ENCODE peak calls at places on chromosomes 3 and 15, in six cellular contexts. Q is cardiac muscle cell, X is thoracic aorta, B is keratinocyte, A is neural progenitor cell, U is colonic mucosa. D is an unnamed sample.

GRCh38 chr3:150599611-150600297 is 3.4 kb upstream of the SELENOT start:
- DNase-seq in Q (peak; percentile 24), X (no peak), B (peak; percentile 80), A (no peak), U (no peak), D (no peak)

GRCh38 chr3:168047190-168047795 is 48.4 kb downstream of the GOLIM4 start:
- DNase-seq in Q (peak; percentile 88), X (no peak), B (peak; percentile 13), A (peak; percentile 70), U (no peak), D (no peak)

GRCh38 chr3:192816274-192816853 is 89.0 kb upstream of the FGF12 start:
- DNase-seq in Q (peak; percentile 74), X (no peak), B (no peak), A (peak; percentile 55), U (no peak), D (no peak)

GRCh38 chr3:78026429-78026828 is 986.5 kb downstream of the ROBO2 start:
- DNase-seq in Q (no peak), X (no peak), B (no peak), A (no peak), U (no peak), D (no peak)

GRCh38 chr3:36060950-36061349 is 319.4 kb upstream of the STAC start:
- DNase-seq in Q (no peak), X (no peak), B (no peak), A (no peak), U (no peak), D (no peak)

GRCh38 chr3:104359546-104359945 is 1007.2 kb upstream of the ALCAM start:
- DNase-seq in Q (peak; percentile 74), X (no peak), B (no peak), A (no peak), U (no peak), D (no peak)

GRCh38 chr3:115227046-115227445 is 80.0 kb upstream of the ZBTB20 start:
- DNase-seq in Q (no peak), X (no peak), B (no peak), A (no peak), U (no peak), D (no peak)

GRCh38 chr3:79019924-79020173 is 747.9 kb downstream of the ROBO1 start:
- DNase-seq in Q (no peak), X (no peak), B (no peak), A (no peak), U (no peak), D (no peak)

GRCh38 chr3:117719316-117719926 is 1009.8 kb downstream of the TUSC7 start:
- DNase-seq in Q (peak; percentile 37), X (no peak), B (no peak), A (peak; percentile 41), U (no peak), D (no peak)

GRCh38 chr15:77144028-77144427 is 73.1 kb upstream of the TSPAN3 start:
- DNase-seq in Q (peak; percentile 78), X (no peak), B (no peak), A (no peak), U (no peak), D (no peak)

GRCh38 chr3:149393355-149394165 is 16.1 kb upstream of the TM4SF1 start:
- DNase-seq in Q (peak; percentile 86), X (no peak), B (no peak), A (peak; percentile 82), U (peak; percentile 75), D (peak; percentile 83)

GRCh38 chr15:33132722-33133345 is 61.7 kb downstream of the FMN1 start:
- DNase-seq in Q (peak; percentile 75), X (no peak), B (peak; percentile 90), A (peak; percentile 64), U (peak; percentile 63), D (no peak)

GRCh38 chr3:132660745-132661067 is 577 bp downstream of the UBA5 start:
- DNase-seq in Q (no peak), X (no peak), B (no peak), A (no peak), U (peak; percentile 23), D (no peak)

GRCh38 chr15:85587707-85588441 is 206.9 kb downstream of the KLHL25 start:
- DNase-seq in Q (peak; percentile 63), X (no peak), B (peak; percentile 66), A (no peak), U (no peak), D (peak; percentile 68)

GRCh38 chr15:85582719-85583089 is 202.3 kb downstream of the AKAP13 start:
- DNase-seq in Q (peak; percentile 82), X (no peak), B (no peak), A (no peak), U (peak; percentile 68), D (peak; percentile 60)

GRCh38 chr15:85582076-85582718 is 201.8 kb downstream of the AKAP13 start:
- DNase-seq in Q (peak; percentile 85), X (no peak), B (no peak), A (no peak), U (peak; percentile 62), D (peak; percentile 31)

GRCh38 chr15:85583404-85584390 is 203.3 kb downstream of the AKAP13 start:
- DNase-seq in Q (peak; percentile 82), X (no peak), B (peak; percentile 15), A (peak; percentile 38), U (peak; percentile 56), D (peak; percentile 70)

DNA sequence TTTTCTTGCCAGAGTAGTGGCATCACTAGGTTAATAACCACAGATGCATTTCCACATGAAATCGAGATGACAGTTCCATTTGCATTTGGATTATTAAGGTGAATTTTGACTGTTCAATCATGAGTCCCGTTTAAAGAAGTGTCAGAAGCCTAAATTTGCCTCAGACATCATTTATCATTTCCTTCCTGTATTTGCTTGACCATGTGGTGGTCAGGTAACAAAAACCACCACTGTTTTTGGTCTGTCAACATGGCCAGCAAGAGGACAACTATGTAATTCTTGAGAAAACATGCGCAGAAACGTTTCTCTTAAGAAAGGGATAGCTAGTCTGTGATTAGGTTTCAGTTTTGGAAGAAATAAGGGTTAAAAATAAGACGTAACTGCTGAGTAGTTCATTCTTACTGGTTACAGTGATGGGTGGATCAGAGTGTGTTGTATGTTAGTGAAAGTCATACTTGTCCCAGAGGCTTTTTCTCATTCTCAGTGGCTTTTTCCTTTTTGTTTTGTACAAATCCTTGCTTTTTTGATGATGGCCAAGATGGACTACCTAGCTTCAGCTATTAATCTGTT is 204.5 kb downstream of the AKAP13 start:
- DNase-seq in Q (no peak), X (no peak), B (no peak), A (no peak), U (no peak), D (no peak)
- H3K4me1 ChIP-seq in Q (peaks cover 45% of the 10 kb centered on the region), X (peaks cover 15% of the 10 kb centered on the region), B (peaks cover 28% of the 10 kb centered on the region), A (peaks cover 29% of the 10 kb centered on the region), U (peaks cover 22% of the 10 kb centered on the region), D (peaks cover 85% of the 10 kb centered on the region)

DNA sequence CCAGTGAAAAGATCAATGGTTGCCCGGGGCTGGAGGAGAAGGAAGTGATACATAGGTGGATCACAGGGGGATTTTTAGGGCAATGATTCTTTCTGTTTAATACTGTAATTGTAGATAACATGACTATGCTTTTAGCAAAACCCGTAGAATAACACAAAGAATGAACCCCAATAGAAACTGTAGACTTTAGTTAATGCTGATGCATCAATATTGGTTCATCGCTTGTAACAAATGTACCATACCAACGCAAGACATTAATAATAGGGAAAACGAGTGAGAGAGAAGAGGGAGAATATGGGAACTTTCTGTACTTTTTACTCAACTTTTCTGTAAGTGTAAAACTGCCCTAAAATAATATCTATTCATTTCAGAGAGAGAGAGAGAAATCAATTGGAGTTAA is 383.3 kb upstream of the ATP11B start:
- DNase-seq in Q (no peak), X (no peak), B (no peak), A (no peak), U (no peak), D (no peak)
- H3K4me1 ChIP-seq in Q (no peaks in the 10 kb centered on the region), X (no peaks in the 10 kb centered on the region), B (peaks cover 33% of the 10 kb centered on the region), A (peaks cover 10% of the 10 kb centered on the region), U (no peaks in the 10 kb centered on the region), D (no peaks in the 10 kb centered on the region)

GRCh38 chr15:90934949-90935751 is at the start of gene UNC45A:
- DNase-seq in Q (peak; percentile 86), X (peak; percentile 54), B (peak; percentile 75), A (peak; percentile 96), U (peak; percentile 98), D (peak; percentile 97)

GRCh38 chr15:90933310-90933709 is 961 bp upstream of the HDDC3 start:
- DNase-seq in Q (no peak), X (no peak), B (no peak), A (no peak), U (no peak), D (no peak)

GRCh38 chr15:90932660-90932991 is 277 bp upstream of the HDDC3 start:
- DNase-seq in Q (no peak), X (no peak), B (no peak), A (no peak), U (no peak), D (no peak)

GRCh38 chr15:90931737-90932659 is at the start of gene HDDC3:
- DNase-seq in Q (peak; percentile 88), X (peak; percentile 41), B (peak; percentile 72), A (peak; percentile 95), U (peak; percentile 96), D (peak; percentile 96)

DNA sequence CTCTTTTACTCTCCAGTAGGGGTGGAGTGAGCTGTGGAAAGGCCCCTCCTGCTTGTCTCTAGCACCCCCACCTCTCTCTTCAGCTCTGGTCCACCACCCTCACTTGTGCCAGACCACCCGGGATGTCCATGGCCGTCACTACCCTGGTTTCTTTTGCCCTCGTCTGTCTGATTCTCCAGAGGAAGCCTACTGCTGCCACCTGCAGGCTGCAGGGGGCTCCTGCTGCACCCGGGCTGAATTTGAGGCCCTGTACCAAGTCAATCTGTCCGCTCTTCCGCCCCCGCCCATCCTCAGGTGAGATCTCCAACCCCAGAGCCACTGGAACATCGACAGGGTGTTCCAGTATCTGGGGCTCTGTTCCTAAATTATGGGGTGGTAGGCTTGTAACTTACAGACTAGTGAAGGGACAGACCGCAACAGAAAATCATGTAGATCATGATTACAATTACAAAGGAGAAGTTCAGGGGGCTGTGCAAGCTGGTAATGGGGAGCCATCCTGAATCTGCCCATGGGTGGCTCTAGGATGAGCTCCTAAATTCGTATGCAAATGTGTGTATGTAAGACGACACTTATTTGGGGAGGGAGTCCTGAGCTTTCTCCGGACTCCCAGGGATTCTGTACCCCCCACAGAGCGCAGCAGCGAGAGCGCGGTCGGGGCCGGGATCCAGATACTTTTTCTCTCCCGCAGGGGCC is 683 bp upstream of the UNC45A start:
- DNase-seq in Q (peak; percentile 84), X (no peak), B (peak; percentile 67), A (peak; percentile 92), U (peak; percentile 95), D (peak; percentile 92)
- H3K4me1 ChIP-seq in Q (peaks cover 6% of the 10 kb centered on the region), X (peaks cover 12% of the 10 kb centered on the region), B (peaks cover 35% of the 10 kb centered on the region), A (peaks cover 12% of the 10 kb centered on the region), U (peaks cover 16% of the 10 kb centered on the region), D (peaks cover 49% of the 10 kb centered on the region)

GRCh38 chr3:50321146-50321843 is 1.2 kb downstream of the HYAL2 start:
- DNase-seq in Q (peak; percentile 93), X (no peak), B (no peak), A (peak; percentile 97), U (peak; percentile 89), D (peak; percentile 95)

GRCh38 chr3:50319872-50320625 is 2.5 kb downstream of the HYAL2 start:
- DNase-seq in Q (no peak), X (no peak), B (no peak), A (no peak), U (no peak), D (no peak)

GRCh38 chr3:50319181-50319871 is 3.2 kb downstream of the HYAL2 start:
- DNase-seq in Q (no peak), X (no peak), B (no peak), A (no peak), U (no peak), D (no peak)

GRCh38 chr3:50321844-50322385 is 630 bp downstream of the HYAL2 start:
- DNase-seq in Q (no peak), X (no peak), B (no peak), A (peak; percentile 91), U (no peak), D (no peak)

DNA sequence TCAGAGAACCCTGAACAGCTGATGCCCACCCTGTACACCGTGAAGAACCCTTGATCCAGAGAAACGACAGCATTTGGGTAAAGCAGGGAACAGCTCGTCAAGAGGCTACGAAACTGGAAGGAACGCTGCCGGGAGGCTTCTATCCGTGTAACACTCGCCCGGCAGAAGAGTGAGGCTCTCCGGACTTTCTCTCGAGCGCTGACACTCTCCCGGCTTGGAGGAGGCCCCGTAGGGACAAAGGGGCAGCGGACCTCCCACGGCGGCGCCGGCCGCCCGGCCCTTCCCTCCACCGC is 1.7 kb downstream of the HYAL2 start:
- DNase-seq in Q (no peak), X (no peak), B (no peak), A (no peak), U (no peak), D (no peak)
- H3K4me1 ChIP-seq in Q (peaks cover 24% of the 10 kb centered on the region), X (peaks cover 26% of the 10 kb centered on the region), B (peaks cover 45% of the 10 kb centered on the region), A (peaks cover 28% of the 10 kb centered on the region), U (peaks cover 38% of the 10 kb centered on the region), D (peaks cover 73% of the 10 kb centered on the region)